ENCODE peak calls at places on chromosome 6, in nine cellular contexts. N is foreskin fibroblast; V is HEK293T; Q is AG08395; C is NCI-H1105 treated with DMSO at 0.1 percent for 48 hours; Y is pancreas; G is kidney tubule cell; W is neural progenitor cell; B is CD4-positive, CD25-positive, alpha-beta regulatory T cell. H is an unnamed sample.

GRCh38 chr6:134707342-134707982 is 242.4 kb downstream of the ALDH8A1 start:
- DNase-seq in N (no peak), V (peak; percentile 55), Q (no peak), C (no peak), Y (no peak), G (peak; percentile 71), W (peak; percentile 54), B (no peak), H (peak; percentile 61)

GRCh38 chr6:105135056-105135455 is 44.8 kb downstream of the POPDC3 start:
- DNase-seq in N (no peak), V (peak; percentile 40), Q (peak; percentile 51), C (peak; percentile 25), Y (no peak), G (no peak), W (peak; percentile 40), B (no peak), H (peak; percentile 5)

GRCh38 chr6:157873735-157874344 is 50.8 kb downstream of the SNX9 start:
- DNase-seq in N (peak; percentile 41), V (peak; percentile 84), Q (peak; percentile 72), C (peak; percentile 65), Y (peak; percentile 88), G (peak; percentile 70), W (peak; percentile 81), B (peak; percentile 76), H (no peak)

GRCh38 chr6:106223300-106223930 is 102.1 kb downstream of the ATG5 start:
- DNase-seq in N (peak; percentile 51), V (peak; percentile 27), Q (peak; percentile 52), C (peak; percentile 71), Y (no peak), G (peak; percentile 67), W (peak; percentile 81), B (peak; percentile 77), H (peak; percentile 48)

GRCh38 chr6:17276766-17277165 is 4.4 kb upstream of the RBM24 start:
- DNase-seq in N (peak; percentile 43), V (no peak), Q (no peak), C (no peak), Y (no peak), G (peak; percentile 12), W (no peak), B (no peak), H (no peak)

GRCh38 chr6:130708338-130708737 is 118.9 kb upstream of the SMLR1 start:
- DNase-seq in N (peak; percentile 66), V (no peak), Q (no peak), C (no peak), Y (no peak), G (no peak), W (no peak), B (no peak), H (no peak)

GRCh38 chr6:131694832-131695426 is 6.3 kb downstream of the OR2A4 start:
- DNase-seq in N (peak; percentile 63), V (peak; percentile 82), Q (peak; percentile 84), C (peak; percentile 66), Y (no peak), G (peak; percentile 63), W (peak; percentile 88), B (no peak), H (no peak)

GRCh38 chr6:130967502-130968469 is 95.3 kb downstream of the EPB41L2 start:
- DNase-seq in N (no peak), V (no peak), Q (no peak), C (no peak), Y (no peak), G (peak; percentile 17), W (no peak), B (no peak), H (no peak)